ENCODE peak calls at places on chromosome 9, in eight cellular contexts. T is A549; U is left ventricle myocardium inferior; O is Peyer's patch; R is MM.1S; A is CD8-positive, alpha-beta T cell; B is transverse colon; G is H1. K is an unnamed sample.

GRCh38 chr9:87530716-87531115 is 33.0 kb downstream of the DAPK1 start:
- DNase-seq in T (no peak), U (no peak), O (no peak), R (no peak), A (no peak), B (no peak), G (no peak), K (no peak)

GRCh38 chr9:79026311-79026710 is 545.5 kb upstream of the TLE4 start:
- DNase-seq in T (no peak), U (no peak), O (no peak), R (peak; percentile 76), A (no peak), B (no peak), G (no peak), K (no peak)

GRCh38 chr9:128787583-128788156 is 617 bp downstream of the TBC1D13 start:
- DNase-seq in T (no peak), U (no peak), O (peak; percentile 19), R (peak; percentile 10), A (peak; percentile 15), B (peak; percentile 23), G (no peak), K (no peak)

GRCh38 chr9:76571288-76572204 is 112.6 kb downstream of the GCNT1 start:
- DNase-seq in T (no peak), U (no peak), O (no peak), R (peak; percentile 16), A (no peak), B (peak; percentile 27), G (no peak), K (no peak)

GRCh38 chr9:72839140-72839539 is 113.7 kb downstream of the ALDH1A1 start:
- DNase-seq in T (peak; percentile 80), U (no peak), O (no peak), R (no peak), A (no peak), B (no peak), G (no peak), K (no peak)

GRCh38 chr9:27205198-27205597 is 91.8 kb downstream of the EQTN start:
- DNase-seq in T (no peak), U (no peak), O (no peak), R (no peak), A (no peak), B (no peak), G (no peak), K (no peak)

GRCh38 chr9:121207371-121207940 is 5.8 kb upstream of the RAB14 start:
- DNase-seq in T (no peak), U (no peak), O (peak; percentile 44), R (peak; percentile 61), A (no peak), B (no peak), G (no peak), K (no peak)

GRCh38 chr9:90972057-90972456 is 170.4 kb downstream of the SYK start:
- DNase-seq in T (no peak), U (no peak), O (no peak), R (peak; percentile 87), A (no peak), B (peak; percentile 47), G (no peak), K (no peak)

GRCh38 chr9:27371382-27371781 is 74.4 kb upstream of the EQTN start:
- DNase-seq in T (peak; percentile 67), U (no peak), O (no peak), R (no peak), A (no peak), B (peak; percentile 63), G (no peak), K (no peak)

GRCh38 chr9:73270967-73271722 is 119.5 kb downstream of the ANXA1 start:
- DNase-seq in T (peak; percentile 77), U (no peak), O (no peak), R (no peak), A (no peak), B (no peak), G (no peak), K (no peak)

GRCh38 chr9:90894956-90895687 is 93.5 kb downstream of the SYK start:
- DNase-seq in T (peak; percentile 22), U (no peak), O (no peak), R (no peak), A (no peak), B (no peak), G (no peak), K (no peak)

GRCh38 chr9:136538599-136539426 is 7.0 kb downstream of the NOTCH1 start:
- DNase-seq in T (no peak), U (peak; percentile 57), O (peak; percentile 73), R (peak; percentile 63), A (peak; percentile 59), B (peak; percentile 62), G (no peak), K (no peak)

GRCh38 chr9:105444130-105444529 is 3.7 kb upstream of the FSD1L start:
- DNase-seq in T (no peak), U (no peak), O (no peak), R (no peak), A (no peak), B (no peak), G (no peak), K (no peak)

GRCh38 chr9:114184071-114184470 is 28.7 kb downstream of the COL27A1 start:
- DNase-seq in T (no peak), U (no peak), O (no peak), R (no peak), A (no peak), B (no peak), G (no peak), K (peak; percentile 74)

GRCh38 chr9:129398101-129398795 is 220.2 kb upstream of the IER5L start:
- DNase-seq in T (no peak), U (peak; percentile 4), O (no peak), R (no peak), A (no peak), B (no peak), G (no peak), K (no peak)

GRCh38 chr9:19411316-19411715 is 2.5 kb downstream of the ACER2 start:
- DNase-seq in T (no peak), U (no peak), O (no peak), R (no peak), A (no peak), B (no peak), G (no peak), K (no peak)

GRCh38 chr9:128619779-128620178 is 36.9 kb downstream of the DYNC2I2 start:
- DNase-seq in T (no peak), U (no peak), O (no peak), R (no peak), A (no peak), B (no peak), G (no peak), K (no peak)

GRCh38 chr9:137893670-137894069 is 16.1 kb downstream of the CACNA1B start:
- DNase-seq in T (no peak), U (no peak), O (no peak), R (no peak), A (no peak), B (no peak), G (no peak), K (no peak)
- H3K4me1 ChIP-seq in T (no peaks in the 10 kb centered on the region), U (no peaks in the 10 kb centered on the region), O (no peaks in the 10 kb centered on the region), R (no peaks in the 10 kb centered on the region), A (no peaks in the 10 kb centered on the region), B (no peaks in the 10 kb centered on the region), G (no peaks in the 10 kb centered on the region), K (no peaks in the 10 kb centered on the region)

GRCh38 chr9:93183663-93184438 is at the start of gene WNK2:
- DNase-seq in T (peak; percentile 24), U (no peak), O (no peak), R (peak; percentile 46), A (peak; percentile 22), B (peak; percentile 67), G (peak; percentile 82), K (peak; percentile 45)
- H3K4me1 ChIP-seq in T (peaks cover 3% of the 10 kb centered on the region), U (peaks cover 51% of the 10 kb centered on the region), O (peaks cover 21% of the 10 kb centered on the region), R (no peaks in the 10 kb centered on the region), A (peaks cover 8% of the 10 kb centered on the region), B (peaks cover 36% of the 10 kb centered on the region), G (peaks cover 16% of the 10 kb centered on the region), K (peaks cover 11% of the 10 kb centered on the region)

DNA sequence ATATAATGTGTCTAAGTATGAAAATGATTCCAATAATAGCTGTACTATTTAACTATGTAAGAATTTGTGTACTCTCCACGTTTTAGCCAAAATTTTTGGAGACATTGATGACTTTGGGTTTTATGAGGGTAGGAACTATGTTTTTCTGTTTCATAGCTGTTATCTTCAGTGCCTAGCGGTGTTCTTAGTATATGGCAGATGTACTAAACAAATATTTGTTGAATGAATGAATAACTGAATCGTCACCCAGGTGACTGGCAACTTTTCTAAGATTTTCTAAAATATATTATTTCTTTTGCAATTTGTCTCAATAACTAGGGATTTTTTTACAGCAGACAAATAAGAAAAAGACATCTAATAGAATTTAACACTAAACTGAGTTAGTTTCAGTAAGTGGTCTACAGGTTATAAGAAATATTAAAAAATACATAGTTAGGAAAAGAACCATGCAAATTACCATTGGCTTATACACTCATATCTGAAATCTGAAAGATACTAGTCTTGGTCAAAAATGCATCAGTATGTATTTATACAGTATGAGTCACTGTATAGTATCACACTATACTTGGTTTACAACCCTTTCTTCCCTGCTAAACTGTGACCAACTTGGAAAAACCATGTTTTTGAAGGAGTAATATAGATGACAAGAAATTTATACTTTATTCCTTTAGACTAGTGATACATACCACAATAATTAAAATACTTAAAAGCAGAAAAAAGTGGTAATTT is 10.5 kb upstream of the ERCC6L2 start:
- DNase-seq in T (no peak), U (no peak), O (no peak), R (no peak), A (no peak), B (no peak), G (no peak), K (no peak)
- H3K4me1 ChIP-seq in T (no peaks in the 10 kb centered on the region), U (no peaks in the 10 kb centered on the region), O (no peaks in the 10 kb centered on the region), R (no peaks in the 10 kb centered on the region), A (no peaks in the 10 kb centered on the region), B (no peaks in the 10 kb centered on the region), G (no peaks in the 10 kb centered on the region), K (no peaks in the 10 kb centered on the region)

GRCh38 chr9:84387821-84388220 is 47.3 kb upstream of the SLC28A3 start:
- DNase-seq in T (no peak), U (no peak), O (no peak), R (no peak), A (no peak), B (no peak), G (no peak), K (no peak)
- H3K4me1 ChIP-seq in T (no peaks in the 10 kb centered on the region), U (peaks cover 11% of the 10 kb centered on the region), O (no peaks in the 10 kb centered on the region), R (no peaks in the 10 kb centered on the region), A (no peaks in the 10 kb centered on the region), B (no peaks in the 10 kb centered on the region), G (no peaks in the 10 kb centered on the region), K (peaks cover 8% of the 10 kb centered on the region)

DNA sequence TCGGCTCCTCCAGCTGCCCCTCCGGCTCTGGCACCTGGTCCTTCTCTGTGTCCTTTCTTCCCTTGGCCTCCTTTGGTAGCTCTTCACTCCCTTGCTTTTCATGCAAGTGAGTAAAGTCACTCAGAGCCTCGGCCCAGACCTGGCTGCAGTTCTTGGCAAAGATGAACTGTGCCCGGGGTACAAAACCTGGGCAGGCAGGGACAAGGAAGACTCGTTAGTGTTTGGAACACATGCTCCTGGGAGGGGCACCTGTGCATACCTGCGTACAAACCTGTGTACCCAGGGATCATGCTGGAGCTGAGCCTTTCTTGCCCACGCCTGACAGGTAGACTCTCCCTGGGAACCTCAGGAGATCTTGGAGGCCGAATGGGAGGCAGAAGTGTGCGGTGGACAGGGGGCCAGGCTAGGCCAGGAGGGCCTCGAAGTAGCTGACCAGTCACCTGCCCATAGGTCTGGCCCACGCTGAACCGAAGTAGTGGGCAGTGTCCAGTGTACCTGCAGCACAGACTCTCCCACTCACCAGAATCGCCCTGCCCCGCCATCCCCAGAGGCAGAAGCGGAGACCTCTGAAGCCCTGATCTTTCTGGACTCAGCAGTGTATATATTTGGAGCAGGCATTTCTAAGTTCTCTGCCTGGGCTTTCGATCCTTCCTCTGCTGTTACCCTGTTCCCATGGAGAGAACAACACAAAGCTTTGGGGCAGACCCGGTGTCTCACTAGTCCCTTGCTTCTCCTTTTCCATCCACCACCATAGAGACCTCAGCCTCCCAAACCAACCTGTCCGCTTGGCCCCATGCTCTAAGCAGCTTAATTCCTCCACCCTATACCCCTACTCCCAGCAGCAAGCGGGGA is 41.9 kb upstream of the TESK1 start:
- DNase-seq in T (no peak), U (no peak), O (no peak), R (no peak), A (no peak), B (no peak), G (no peak), K (no peak)
- H3K4me1 ChIP-seq in T (no peaks in the 10 kb centered on the region), U (peaks cover 37% of the 10 kb centered on the region), O (peaks cover 17% of the 10 kb centered on the region), R (peaks cover 19% of the 10 kb centered on the region), A (no peaks in the 10 kb centered on the region), B (peaks cover 11% of the 10 kb centered on the region), G (peaks cover 3% of the 10 kb centered on the region), K (peaks cover 31% of the 10 kb centered on the region)

K was measured in adrenal gland.